ENCODE peak calls at places on chromosomes 4 and X, in ten cellular contexts. M is CD4-positive, alpha-beta T cell; J is HepG2; G is GM13977; Q is A549; E is HFFc6; L is lung; Y is glutamatergic neuron; U is HL-60; H is heart right ventricle. B is an unnamed sample.

GRCh38 chr4:13527192-13527982 is 16.9 kb downstream of the NKX3-2 start:
- DNase-seq in M (no peak), J (no peak), G (peak), Q (no peak), E (no peak), L (peak), Y (no peak), U (no peak), H (no peak), B (no peak)

GRCh38 chr4:36081185-36081584 is 163.1 kb downstream of the ARAP2 start:
- DNase-seq in M (no peak), J (no peak), G (peak), Q (no peak), E (no peak), L (no peak), Y (no peak), U (no peak), H (no peak), B (peak)

GRCh38 chr4:159191989-159192388 is 89.1 kb downstream of the RAPGEF2 start:
- DNase-seq in M (no peak), J (peak), G (no peak), Q (peak), E (peak), L (no peak), Y (no peak), U (no peak), H (no peak), B (no peak)

GRCh38 chr4:123583043-123583442 is 186.4 kb downstream of the SPRY1 start:
- DNase-seq in M (no peak), J (no peak), G (no peak), Q (no peak), E (no peak), L (no peak), Y (no peak), U (no peak), H (no peak), B (no peak)

GRCh38 chrX:81202989-81203388 is 1.1 kb downstream of the SH3BGRL start:
- DNase-seq in M (no peak), J (no peak), G (no peak), Q (no peak), E (no peak), L (no peak), Y (no peak), U (no peak), H (no peak), B (no peak)

GRCh38 chr4:141486375-141486997 is 149.9 kb upstream of the IL15 start:
- DNase-seq in M (no peak), J (no peak), G (no peak), Q (no peak), E (peak), L (no peak), Y (no peak), U (no peak), H (no peak), B (no peak)

GRCh38 chr4:169188204-169188603 is 82.6 kb downstream of the SH3RF1 start:
- DNase-seq in M (no peak), J (peak), G (no peak), Q (no peak), E (no peak), L (no peak), Y (no peak), U (no peak), H (no peak), B (no peak)

GRCh38 chrX:43707812-43708548 is 51.9 kb downstream of the MAOA start:
- DNase-seq in M (no peak), J (no peak), G (no peak), Q (no peak), E (no peak), L (peak), Y (no peak), U (no peak), H (peak), B (no peak)

GRCh38 chr4:41069838-41070237 is 144.5 kb downstream of the APBB2 start:
- DNase-seq in M (no peak), J (no peak), G (no peak), Q (no peak), E (no peak), L (no peak), Y (no peak), U (no peak), H (no peak), B (no peak)

GRCh38 chr4:14415146-14415545 is 587.1 kb upstream of the CPEB2 start:
- DNase-seq in M (no peak), J (no peak), G (no peak), Q (no peak), E (no peak), L (no peak), Y (no peak), U (no peak), H (no peak), B (no peak)

GRCh38 chr4:177225605-177226004 is 84.1 kb upstream of the NEIL3 start:
- DNase-seq in M (no peak), J (no peak), G (no peak), Q (no peak), E (no peak), L (no peak), Y (no peak), U (no peak), H (no peak), B (no peak)

GRCh38 chr4:7774301-7775019 is 165.2 kb downstream of the AFAP1 start:
- DNase-seq in M (no peak), J (no peak), G (no peak), Q (no peak), E (no peak), L (no peak), Y (no peak), U (no peak), H (no peak), B (no peak)
- TF ChIP-seq CTCF in M (no peak), J (no peak), G (no peak), Q (no peak), E (no peak), L (no peak), Y (no peak), U (no peak), H (no peak), B (no peak)

GRCh38 chrX:51643377-51643776 is 24.7 kb upstream of the CENPVL3 start:
- DNase-seq in M (no peak), J (no peak), G (no peak), Q (no peak), E (no peak), L (no peak), Y (no peak), U (no peak), H (no peak), B (no peak)

GRCh38 chrX:51641421-51642021 is 22.8 kb upstream of the CENPVL3 start:
- DNase-seq in M (no peak), J (peak), G (peak), Q (peak), E (peak), L (no peak), Y (no peak), U (peak), H (no peak), B (peak)
- TF ChIP-seq CTCF in M (peak), J (peak), G (peak), Q (peak), E (peak), L (no peak), Y (peak), U (no peak), H (peak), B (peak)

DNA sequence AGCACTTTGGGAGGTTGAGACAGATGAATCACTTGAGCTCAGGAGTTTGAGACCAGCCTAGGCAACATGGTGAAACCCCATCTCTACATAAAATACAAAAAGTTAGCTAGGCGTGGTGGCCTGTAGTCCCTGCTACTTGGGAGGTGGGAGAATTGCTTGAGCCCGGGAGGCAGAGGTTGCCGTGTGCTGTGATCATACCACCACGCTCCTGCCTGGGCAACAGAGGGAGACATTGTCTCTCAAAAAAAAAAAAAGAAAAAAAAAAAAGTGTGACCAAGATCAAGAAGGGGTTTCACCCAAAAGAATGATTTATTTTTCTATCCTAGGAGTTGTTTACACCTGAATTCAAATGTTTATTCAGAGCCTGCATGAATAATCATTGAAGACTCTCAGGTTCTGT is 572.4 kb upstream of the GALNT7 start:
- DNase-seq in M (no peak), J (no peak), G (no peak), Q (no peak), E (no peak), L (no peak), Y (no peak), U (no peak), H (no peak), B (no peak)
- TF ChIP-seq CTCF in M (no peak), J (no peak), G (no peak), Q (no peak), E (no peak), L (no peak), Y (no peak), U (no peak), H (no peak), B (no peak)

DNA sequence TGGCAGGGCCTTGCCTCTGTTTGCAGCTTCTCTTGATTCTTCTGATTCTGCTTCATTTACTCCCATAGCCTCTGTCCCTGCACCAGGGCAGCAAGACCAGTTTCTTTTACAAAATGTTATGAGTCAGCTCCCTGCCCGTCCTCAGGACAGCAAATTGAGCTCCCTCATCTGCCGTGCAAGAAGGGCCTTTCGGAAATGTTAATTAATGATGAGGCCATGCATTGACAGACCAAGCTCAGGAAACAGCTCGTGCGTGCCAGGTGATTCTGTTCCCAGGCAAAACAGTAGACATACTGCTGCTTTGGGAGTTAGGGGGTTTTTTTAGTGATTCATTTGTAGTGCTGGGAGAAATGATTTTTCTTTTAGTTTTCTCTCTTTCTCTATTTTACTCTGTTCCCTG is 231.7 kb downstream of the FBXW7 start:
- DNase-seq in M (no peak), J (no peak), G (peak), Q (no peak), E (no peak), L (no peak), Y (no peak), U (no peak), H (no peak), B (peak)
- TF ChIP-seq CTCF in M (no peak), J (no peak), G (no peak), Q (no peak), E (no peak), L (no peak), Y (no peak), U (no peak), H (no peak), B (no peak)

DNA sequence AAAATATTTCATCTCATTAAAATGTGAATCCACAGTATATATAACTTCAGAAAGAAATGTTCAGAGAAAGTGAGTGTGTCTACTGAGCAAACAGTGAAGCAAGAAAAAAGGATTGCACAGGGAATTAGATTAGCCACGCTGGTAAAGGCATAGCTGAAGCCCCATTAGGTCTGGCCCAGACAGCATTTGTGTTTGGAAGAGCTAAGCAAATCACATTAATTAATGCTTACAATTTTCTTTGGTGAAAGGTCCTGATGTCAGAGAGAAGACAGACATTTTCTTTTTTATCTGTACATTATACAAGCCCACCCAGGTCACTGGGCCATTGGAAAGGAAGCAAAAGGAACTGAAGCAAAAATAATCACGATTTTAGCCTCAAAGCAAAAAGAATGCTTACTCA is 354.6 kb downstream of the GRID2 start:
- DNase-seq in M (no peak), J (no peak), G (no peak), Q (no peak), E (no peak), L (no peak), Y (no peak), U (no peak), H (no peak), B (no peak)
- TF ChIP-seq CTCF in M (no peak), J (no peak), G (no peak), Q (no peak), E (no peak), L (no peak), Y (no peak), U (no peak), H (no peak), B (no peak)

GRCh38 chr4:7771541-7772507 is 167.8 kb downstream of the AFAP1 start:
- DNase-seq in M (no peak), J (no peak), G (peak), Q (no peak), E (no peak), L (no peak), Y (no peak), U (no peak), H (no peak), B (peak)

GRCh38 chr4:7772708-7773385 is 166.8 kb downstream of the AFAP1 start:
- DNase-seq in M (no peak), J (no peak), G (no peak), Q (no peak), E (no peak), L (no peak), Y (no peak), U (no peak), H (peak), B (no peak)

GRCh38 chr4:7771056-7771455 is 168.6 kb downstream of the AFAP1 start:
- DNase-seq in M (no peak), J (no peak), G (peak), Q (no peak), E (no peak), L (no peak), Y (no peak), U (no peak), H (no peak), B (no peak)

GRCh38 chr4:7775396-7775795 is 164.3 kb downstream of the AFAP1 start:
- DNase-seq in M (no peak), J (no peak), G (no peak), Q (no peak), E (no peak), L (no peak), Y (no peak), U (no peak), H (no peak), B (no peak)

DNA sequence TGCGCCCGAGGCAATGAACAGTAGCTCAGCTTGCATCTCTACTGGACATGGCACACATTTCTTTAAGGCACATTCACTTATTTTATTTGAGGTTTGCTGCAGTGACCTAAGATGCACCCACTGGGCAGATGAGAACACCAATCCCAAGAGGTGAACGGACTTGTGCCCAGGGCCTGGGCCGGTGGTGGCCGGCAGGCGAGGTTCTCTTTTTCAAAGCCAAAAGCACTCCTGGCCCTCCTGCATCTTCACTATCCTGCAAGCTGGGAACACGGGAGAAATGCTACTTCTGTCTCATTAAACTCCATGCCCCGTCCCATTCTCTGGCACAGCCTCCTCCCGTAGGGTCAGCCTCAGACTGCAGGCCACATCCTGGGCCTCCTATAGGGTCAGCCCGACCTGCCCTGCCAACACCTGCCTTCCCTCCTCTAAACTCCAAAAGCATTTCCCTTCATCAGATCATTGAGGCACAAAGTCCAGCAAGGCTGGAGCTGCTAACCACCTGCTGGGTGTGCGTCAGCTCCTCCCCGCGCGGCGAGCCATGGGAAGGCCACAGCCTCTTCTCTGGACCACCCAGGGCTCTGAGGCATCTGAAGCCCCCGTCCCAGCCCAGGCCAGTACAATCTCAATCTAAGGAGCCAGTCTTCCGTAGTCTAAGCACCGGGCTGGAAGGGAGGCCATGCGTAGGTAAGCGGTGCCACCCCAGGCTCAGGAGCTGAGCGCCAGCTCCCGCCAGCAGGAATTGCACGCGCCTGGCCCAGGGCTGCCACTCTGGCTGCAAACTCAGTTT is 166.1 kb downstream of the AFAP1 start:
- DNase-seq in M (no peak), J (no peak), G (no peak), Q (no peak), E (no peak), L (no peak), Y (no peak), U (no peak), H (no peak), B (no peak)
- TF ChIP-seq CTCF in M (no peak), J (no peak), G (no peak), Q (no peak), E (no peak), L (no peak), Y (no peak), U (no peak), H (no peak), B (no peak)

GRCh38 chr4:174225247-174226054 is 58.0 kb downstream of the FBXO8 start:
- DNase-seq in M (no peak), J (no peak), G (no peak), Q (no peak), E (no peak), L (no peak), Y (no peak), U (no peak), H (no peak), B (no peak)

GRCh38 chr4:174224550-174224949 is 58.9 kb downstream of the FBXO8 start:
- DNase-seq in M (no peak), J (no peak), G (no peak), Q (no peak), E (no peak), L (no peak), Y (no peak), U (no peak), H (no peak), B (no peak)

GRCh38 chr4:174217273-174218126 is 66.0 kb downstream of the FBXO8 start:
- DNase-seq in M (no peak), J (no peak), G (no peak), Q (no peak), E (peak), L (no peak), Y (peak), U (no peak), H (peak), B (peak)

GRCh38 chr4:174218127-174218790 is 65.2 kb downstream of the FBXO8 start:
- DNase-seq in M (no peak), J (no peak), G (no peak), Q (no peak), E (no peak), L (no peak), Y (peak), U (no peak), H (no peak), B (peak)

DNA sequence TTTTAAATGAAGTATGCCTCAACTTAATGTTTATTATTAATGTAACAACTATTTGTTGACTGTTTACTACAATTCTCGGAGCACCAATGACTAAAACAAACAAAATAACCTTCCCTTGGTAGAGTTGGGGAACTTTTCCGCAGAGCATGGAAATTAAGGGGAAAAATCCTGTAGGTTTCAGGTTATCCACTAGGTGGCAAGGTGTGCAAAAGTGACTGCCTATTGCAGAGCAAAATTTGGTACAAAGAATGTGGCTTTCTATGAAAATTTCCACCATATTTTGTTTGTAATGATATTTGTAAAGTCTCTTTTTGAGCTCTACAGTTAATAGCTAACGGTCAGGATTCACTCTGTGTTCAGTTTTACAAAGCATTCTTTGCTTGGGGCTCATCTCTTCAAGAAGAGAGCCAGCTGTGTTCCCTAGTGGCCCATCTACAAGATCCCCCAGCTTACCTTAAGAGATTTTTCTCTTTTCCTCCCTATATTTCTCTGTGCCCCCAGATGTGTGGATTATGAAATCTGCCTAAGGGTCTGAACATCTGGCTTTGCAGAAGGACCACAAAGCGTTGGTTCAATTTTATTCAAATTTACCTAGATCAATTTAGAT is 61.1 kb downstream of the FBXO8 start:
- DNase-seq in M (no peak), J (peak), G (no peak), Q (no peak), E (peak), L (no peak), Y (no peak), U (no peak), H (no peak), B (peak)
- TF ChIP-seq CTCF in M (peak), J (peak), G (peak), Q (peak), E (peak), L (peak), Y (peak), U (peak), H (peak), B (peak)

B was measured in GM13976.